ENCODE peak calls at places on chromosomes 16 and 17, in four cellular contexts. S, X, J and I are unnamed samples.

GRCh38 chr17:73074515-73074914 is 18.0 kb downstream of the SLC39A11 start:
- DNase-seq in S (no peak), X (no peak), J (no peak), I (no peak)

GRCh38 chr17:50892101-50892776 is 26.1 kb upstream of the TOB1 start:
- DNase-seq in S (no peak), X (no peak), J (no peak), I (no peak)

GRCh38 chr17:63679214-63679613 is 20.7 kb downstream of the LIMD2 start:
- DNase-seq in S (no peak), X (no peak), J (no peak), I (no peak)

GRCh38 chr17:32515677-32516383 is 29.0 kb downstream of the CDK5R1 start:
- DNase-seq in S (no peak), X (no peak), J (no peak), I (no peak)

GRCh38 chr16:15415411-15416070 is 18.8 kb upstream of the BMERB1 start:
- DNase-seq in S (no peak), X (no peak), J (no peak), I (no peak)

GRCh38 chr17:45718791-45719190 is 65.3 kb upstream of the CRHR1 start:
- DNase-seq in S (no peak), X (no peak), J (no peak), I (no peak)

GRCh38 chr16:57736419-57737281 is 1.1 kb downstream of the KATNB1 start:
- DNase-seq in S (peak; percentile 16), X (peak; percentile 68), J (no peak), I (peak; percentile 23)

GRCh38 chr16:52912565-52913173 is 140.0 kb downstream of the CHD9NB start:
- DNase-seq in S (peak; percentile 34), X (peak; percentile 86), J (peak; percentile 67), I (no peak)

GRCh38 chr16:7233963-7234362 is 98.7 kb upstream of the RBFOX1 start:
- DNase-seq in S (no peak), X (no peak), J (no peak), I (no peak)

GRCh38 chr16:12063004-12063395 is 86.5 kb downstream of the SNX29 start:
- DNase-seq in S (no peak), X (no peak), J (peak; percentile 49), I (no peak)

GRCh38 chr17:57919912-57920311 is 35.3 kb downstream of the CUEDC1 start:
- DNase-seq in S (no peak), X (no peak), J (no peak), I (no peak)

GRCh38 chr17:6374271-6374691 is 60.6 kb downstream of the AIPL1 start:
- DNase-seq in S (no peak), X (no peak), J (no peak), I (no peak)

GRCh38 chr17:51018541-51018940 is 102.1 kb downstream of the SPAG9 start:
- DNase-seq in S (no peak), X (no peak), J (no peak), I (no peak)

GRCh38 chr16:49600976-49601375 is 227.4 kb downstream of the C16orf78 start:
- DNase-seq in S (no peak), X (no peak), J (no peak), I (no peak)

GRCh38 chr17:36940313-36941264 is 3.3 kb downstream of the LHX1 start:
- DNase-seq in S (no peak), X (no peak), J (no peak), I (no peak)

GRCh38 chr17:37458805-37459204 is 30.9 kb upstream of the DUSP14 start:
- DNase-seq in S (no peak), X (no peak), J (no peak), I (no peak)

GRCh38 chr17:28549274-28550132 is 2.9 kb downstream of the UNC119 start:
- DNase-seq in S (no peak), X (peak; percentile 57), J (no peak), I (no peak)

GRCh38 chr17:10114931-10115535 is 83.4 kb downstream of the GAS7 start:
- DNase-seq in S (peak; percentile 94), X (peak; percentile 91), J (peak; percentile 89), I (peak; percentile 96)

GRCh38 chr17:74368341-74369152 is 1.2 kb downstream of the GPR142 start:
- DNase-seq in S (peak; percentile 76), X (peak; percentile 88), J (peak; percentile 81), I (peak; percentile 32)

GRCh38 chr16:51815527-51815926 is 664.5 kb upstream of the SALL1 start:
- DNase-seq in S (no peak), X (no peak), J (no peak), I (no peak)

GRCh38 chr16:72125635-72126428 is 32.2 kb downstream of the DHX38 start:
- DNase-seq in S (no peak), X (no peak), J (no peak), I (no peak)

GRCh38 chr16:12439443-12440232 is 364.0 kb downstream of the CPPED1 start:
- DNase-seq in S (peak; percentile 18), X (no peak), J (no peak), I (no peak)

GRCh38 chr17:7292729-7293128 is 1.7 kb downstream of the YBX2 start:
- DNase-seq in S (no peak), X (no peak), J (no peak), I (no peak)

GRCh38 chr16:24975428-24975889 is 39.7 kb downstream of the ARHGAP17 start:
- DNase-seq in S (no peak), X (no peak), J (no peak), I (no peak)

GRCh38 chr16:25771216-25771615 is 79.5 kb downstream of the HS3ST4 start:
- DNase-seq in S (no peak), X (no peak), J (no peak), I (no peak)

GRCh38 chr16:70805787-70806186 is 4.8 kb upstream of the VAC14 start:
- DNase-seq in S (no peak), X (no peak), J (no peak), I (no peak)

GRCh38 chr17:4725646-4726300 is 5.5 kb upstream of the MED11 start:
- DNase-seq in S (no peak), X (no peak), J (no peak), I (no peak)

GRCh38 chr17:48842746-48843145 is 11.9 kb downstream of the CALCOCO2 start:
- DNase-seq in S (no peak), X (no peak), J (no peak), I (no peak)
- H3K4me1 ChIP-seq in S (peaks cover 86% of the 10 kb centered on the region), X (peaks cover 48% of the 10 kb centered on the region), J (peaks cover 60% of the 10 kb centered on the region), I (peaks cover 7% of the 10 kb centered on the region)

GRCh38 chr16:86199871-86200700 is 301.1 kb downstream of the IRF8 start:
- DNase-seq in S (no peak), X (peak; percentile 67), J (no peak), I (no peak)
- H3K4me3 ChIP-seq in S (no peak overlapping the region), X (no peak overlapping the region), J (peak overlapping the region; percentile 36), I (no peak overlapping the region)

DNA sequence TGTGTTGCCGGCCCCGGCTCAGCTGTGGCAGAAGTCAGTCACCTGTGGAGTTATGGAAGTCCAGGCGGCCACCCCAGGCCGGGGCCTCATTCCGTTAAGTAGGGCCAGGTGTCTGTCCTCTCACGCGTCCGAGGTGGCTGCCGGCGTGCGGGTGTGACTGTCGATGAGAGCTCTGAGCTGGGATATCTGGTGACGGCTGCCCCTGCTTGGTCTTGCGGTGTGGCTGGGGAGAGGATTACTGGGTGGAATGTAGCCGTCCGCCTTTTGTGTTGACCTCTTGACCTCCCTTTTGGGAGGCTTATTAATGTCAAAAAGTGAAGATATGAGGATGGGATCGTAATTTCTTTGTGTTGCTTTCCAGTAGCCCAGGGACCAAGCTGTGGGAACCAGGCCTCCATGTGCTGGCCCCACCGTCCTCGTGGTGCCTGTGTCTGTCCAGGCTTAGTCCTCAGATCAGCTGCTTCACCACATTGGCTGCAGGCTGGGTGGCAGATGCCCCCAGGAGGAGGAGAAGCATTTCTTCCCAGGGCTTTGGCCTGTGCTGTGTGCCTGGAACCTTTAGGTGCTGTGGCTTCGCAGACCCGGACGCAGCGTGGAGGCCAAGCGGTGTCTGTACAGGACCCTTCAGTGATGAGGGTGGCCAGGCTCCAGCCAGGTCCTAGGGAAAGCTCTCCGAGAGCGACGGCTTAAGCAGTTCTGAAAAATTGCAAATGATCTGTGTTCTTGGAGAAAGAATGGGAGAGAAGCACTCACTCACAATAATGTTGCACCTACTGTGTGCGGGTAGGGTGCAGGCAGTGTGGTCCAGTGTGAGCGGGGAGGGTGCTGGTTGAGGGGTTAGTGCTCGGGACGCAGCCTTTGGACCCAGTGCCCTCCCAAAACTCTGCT is 23.2 kb upstream of the ZNF750 start:
- DNase-seq in S (no peak), X (no peak), J (no peak), I (no peak)
- H3K4me1 ChIP-seq in S (peaks cover 68% of the 10 kb centered on the region), X (peaks cover 9% of the 10 kb centered on the region), J (peaks cover 33% of the 10 kb centered on the region), I (peaks cover 4% of the 10 kb centered on the region)

GRCh38 chr17:1883536-1883935 is 53.7 kb downstream of the RPA1 start:
- DNase-seq in S (no peak), X (peak; percentile 32), J (no peak), I (no peak)
- H3K4me3 ChIP-seq in S (no peak overlapping the region), X (no peak overlapping the region), J (no peak overlapping the region), I (no peak overlapping the region)

DNA sequence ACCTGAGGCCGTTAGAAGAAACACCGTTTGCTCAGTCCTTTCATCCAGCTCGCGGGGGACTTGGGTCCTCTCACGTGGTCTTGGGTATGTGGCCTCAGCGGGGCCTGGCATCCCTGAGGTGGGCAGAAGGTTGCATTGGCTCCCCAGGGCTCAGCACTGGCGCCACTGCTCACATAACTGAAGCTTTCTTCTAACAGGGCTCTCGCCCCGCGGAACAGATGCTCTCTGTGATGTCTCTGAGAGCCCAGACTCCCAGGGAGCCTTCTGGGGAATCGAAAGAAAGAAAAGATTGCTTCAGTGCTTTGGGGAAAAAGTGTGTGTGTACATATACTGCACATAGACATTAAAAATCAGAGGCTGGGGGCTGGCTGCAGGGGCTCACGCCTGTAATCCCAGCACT is 10.1 kb downstream of the MGRN1 start:
- DNase-seq in S (no peak), X (no peak), J (no peak), I (no peak)
- H3K4me1 ChIP-seq in S (peaks cover 4% of the 10 kb centered on the region), X (no peaks in the 10 kb centered on the region), J (no peaks in the 10 kb centered on the region), I (no peaks in the 10 kb centered on the region)

DNA sequence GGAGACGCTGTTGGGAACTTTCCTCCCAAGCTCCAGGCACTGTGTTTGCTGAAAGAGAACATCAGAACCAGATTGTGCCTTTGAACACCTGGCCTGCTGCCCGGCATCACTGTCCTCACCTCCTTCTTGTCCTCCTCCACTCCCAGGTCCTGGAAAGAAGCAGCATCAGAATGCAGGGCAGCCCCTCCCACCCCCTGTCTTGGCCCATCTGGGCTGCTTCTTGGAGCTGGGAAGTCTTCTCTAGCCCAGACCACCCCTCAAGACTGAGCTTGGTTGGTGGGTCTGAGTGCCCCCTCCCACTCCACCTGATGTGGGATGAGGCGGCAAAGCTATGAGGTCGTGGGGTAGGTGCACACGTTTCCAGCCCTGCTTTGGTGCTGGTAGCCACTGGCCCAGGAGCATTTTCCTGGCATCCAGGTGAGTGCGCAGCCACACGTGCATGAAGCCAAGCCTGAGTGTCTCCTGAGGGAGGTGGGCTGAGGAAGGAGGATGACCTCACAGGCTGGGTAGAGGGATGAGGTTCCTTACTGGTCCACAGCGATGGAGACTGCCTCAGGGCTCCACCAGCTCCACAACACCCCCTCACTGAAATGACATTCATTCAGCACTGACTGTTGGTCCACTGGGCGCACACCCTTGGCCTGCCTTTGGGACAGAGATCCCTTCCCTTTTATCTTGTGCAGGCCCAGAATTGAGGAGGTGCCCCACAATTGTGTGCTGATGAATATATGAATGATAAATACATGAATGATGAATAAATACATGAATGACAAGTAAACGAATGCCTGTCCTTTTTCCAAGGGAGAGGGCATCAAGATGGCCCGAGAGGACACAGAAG is 6.0 kb downstream of the CCR7 start:
- DNase-seq in S (no peak), X (peak; percentile 44), J (no peak), I (peak; percentile 70)
- H3K4me3 ChIP-seq in S (no peak overlapping the region), X (no peak overlapping the region), J (no peak overlapping the region), I (no peak overlapping the region)

GRCh38 chr17:2089021-2089422 is 34.1 kb downstream of the HIC1 start:
- DNase-seq in S (no peak), X (no peak), J (no peak), I (no peak)
- H3K4me1 ChIP-seq in S (peaks cover 98% of the 10 kb centered on the region), X (peaks cover 69% of the 10 kb centered on the region), J (peaks cover 96% of the 10 kb centered on the region), I (peaks cover 18% of the 10 kb centered on the region)

GRCh38 chr16:29804020-29804419 is 2.3 kb upstream of the MAZ start:
- DNase-seq in S (no peak), X (no peak), J (no peak), I (no peak)
- H3K4me3 ChIP-seq in S (peak overlapping the region; percentile 97), X (no peak overlapping the region), J (peak overlapping the region; percentile 97), I (no peak overlapping the region)